ENCODE peak calls at places on chromosome 6, in nine cellular contexts. S, W, H, R, C, V, I, E and P are unnamed samples.
A peak's percentile ranks its signal among the peaks of the same experiment; 100 is the strongest.

GRCh38 chr6:128238248-128238647 is 282.2 kb downstream of the PTPRK start:
- ATAC-seq in S (no peak), W (no peak), H (no peak), R (no peak), C (no peak), V (no peak), I (no peak), E (no peak), P (no peak)

GRCh38 chr6:144286503-144287393 is 1.6 kb downstream of the UTRN start:
- ATAC-seq in S (no peak), W (no peak), H (peak; percentile 43), R (peak; percentile 48), C (peak; percentile 7), V (peak; percentile 45), I (peak; percentile 69), E (peak; percentile 48), P (peak; percentile 36)

GRCh38 chr6:144667517-144667916 is 382.4 kb downstream of the UTRN start:
- ATAC-seq in S (no peak), W (no peak), H (no peak), R (no peak), C (no peak), V (no peak), I (no peak), E (no peak), P (no peak)

GRCh38 chr6:14634072-14634471 is 516.5 kb downstream of the CD83 start:
- ATAC-seq in S (peak; percentile 16), W (peak; percentile 43), H (no peak), R (no peak), C (no peak), V (no peak), I (no peak), E (no peak), P (no peak)

GRCh38 chr6:36699290-36699689 is 1.7 kb downstream of the RAB44 start:
- ATAC-seq in S (no peak), W (no peak), H (no peak), R (no peak), C (no peak), V (no peak), I (no peak), E (no peak), P (no peak)

GRCh38 chr6:7723041-7723447 is 2.9 kb upstream of the BMP6 start:
- ATAC-seq in S (peak; percentile 47), W (peak; percentile 36), H (peak; percentile 60), R (peak; percentile 77), C (peak; percentile 75), V (no peak), I (peak; percentile 56), E (peak; percentile 60), P (peak; percentile 57)

GRCh38 chr6:151121900-151122299 is 117.9 kb upstream of the AKAP12 start:
- ATAC-seq in S (no peak), W (no peak), H (peak; percentile 98), R (no peak), C (no peak), V (no peak), I (no peak), E (no peak), P (no peak)

GRCh38 chr6:44238687-44239350 is 8.1 kb upstream of the HSP90AB1 start:
- ATAC-seq in S (no peak), W (no peak), H (no peak), R (no peak), C (no peak), V (no peak), I (no peak), E (no peak), P (no peak)

GRCh38 chr6:144402750-144403149 is 117.6 kb downstream of the UTRN start:
- ATAC-seq in S (no peak), W (no peak), H (no peak), R (no peak), C (no peak), V (no peak), I (no peak), E (no peak), P (peak; percentile 44)

GRCh38 chr6:165679326-165679725 is 16.3 kb upstream of the PDE10A start:
- ATAC-seq in S (no peak), W (no peak), H (no peak), R (no peak), C (no peak), V (no peak), I (no peak), E (peak; percentile 82), P (no peak)

GRCh38 chr6:124699038-124699437 is 263.2 kb upstream of the RNF217 start:
- ATAC-seq in S (no peak), W (no peak), H (no peak), R (no peak), C (no peak), V (no peak), I (no peak), E (no peak), P (no peak)

GRCh38 chr6:23349521-23350147 is 776.4 kb upstream of the NRSN1 start:
- ATAC-seq in S (no peak), W (no peak), H (no peak), R (no peak), C (no peak), V (no peak), I (peak; percentile 63), E (no peak), P (peak; percentile 86)

GRCh38 chr6:42901538-42901957 is 14.3 kb upstream of the PTCRA start:
- ATAC-seq in S (peak; percentile 97), W (peak; percentile 100), H (peak; percentile 98), R (peak; percentile 96), C (peak; percentile 99), V (peak; percentile 96), I (peak; percentile 98), E (peak; percentile 100), P (peak; percentile 98)

GRCh38 chr6:23659125-23659524 is 466.9 kb upstream of the NRSN1 start:
- ATAC-seq in S (no peak), W (no peak), H (no peak), R (no peak), C (no peak), V (no peak), I (no peak), E (peak; percentile 61), P (no peak)

GRCh38 chr6:20220345-20220744 is 8.1 kb upstream of the MBOAT1 start:
- ATAC-seq in S (no peak), W (no peak), H (no peak), R (no peak), C (no peak), V (no peak), I (no peak), E (no peak), P (no peak)

GRCh38 chr6:56642366-56643261 is at the start of gene DST:
- ATAC-seq in S (no peak), W (no peak), H (peak; percentile 65), R (peak; percentile 57), C (no peak), V (peak; percentile 77), I (peak; percentile 95), E (peak; percentile 39), P (peak; percentile 89)

GRCh38 chr6:136766274-136766673 is 26.0 kb downstream of the MAP3K5 start:
- ATAC-seq in S (no peak), W (no peak), H (peak; percentile 23), R (no peak), C (no peak), V (no peak), I (no peak), E (no peak), P (no peak)

GRCh38 chr6:158008894-158009891 is 27.5 kb downstream of the SYNJ2 start:
- ATAC-seq in S (peak; percentile 63), W (peak; percentile 49), H (peak; percentile 91), R (no peak), C (no peak), V (no peak), I (no peak), E (peak; percentile 48), P (peak; percentile 77)